ENCODE peak calls at places on chromosomes 13 and 19, in eight cellular contexts. K is spleen, E is neural progenitor cell, N is SJSA1, Z is esophagus squamous epithelium, R is body of pancreas, U is neuronal stem cell, B is IMR-90. D is an unnamed sample.

GRCh38 chr13:20191902-20192469 is 752 bp downstream of the GJB2 start:
- DNase-seq in Z (no peak), B (no peak), U (no peak), K (no peak), E (peak; percentile 76), N (no peak), R (peak; percentile 48), D (no peak)

GRCh38 chr13:109795021-109795420 is 8.6 kb upstream of the IRS2 start:
- DNase-seq in B (no peak), N (no peak), Z (no peak), K (no peak), E (no peak), R (peak; percentile 30), U (no peak), D (no peak)

GRCh38 chr19:33998739-33999345 is 173.5 kb upstream of the LSM14A start:
- DNase-seq in N (no peak), R (no peak), K (no peak), B (no peak), U (no peak), E (no peak), Z (no peak), D (no peak)

GRCh38 chr19:46717034-46717715 is at the start of gene PRKD2:
- DNase-seq in R (peak; percentile 90), N (peak; percentile 69), U (peak; percentile 89), E (peak; percentile 96), B (peak; percentile 68), K (peak; percentile 97), Z (no peak), D (peak; percentile 90)

GRCh38 chr13:59771272-59771671 is 392.5 kb downstream of the DIAPH3 start:
- DNase-seq in B (peak; percentile 59), K (no peak), N (no peak), Z (no peak), U (no peak), R (no peak), E (peak; percentile 20), D (no peak)

GRCh38 chr13:105569816-105570215 is 965.6 kb downstream of the EFNB2 start:
- DNase-seq in E (no peak), N (no peak), K (no peak), R (no peak), B (no peak), Z (no peak), U (no peak), D (no peak)

GRCh38 chr13:73096173-73097117 is 37.6 kb downstream of the KLF5 start:
- DNase-seq in K (no peak), E (no peak), Z (no peak), U (no peak), R (no peak), N (no peak), B (peak; percentile 38), D (peak; percentile 30)

GRCh38 chr13:43567608-43568007 is 219.2 kb downstream of the ENOX1 start:
- DNase-seq in U (no peak), R (no peak), E (no peak), N (no peak), Z (no peak), K (no peak), B (peak; percentile 64), D (no peak)

GRCh38 chr13:101144808-101145419 is 271.4 kb downstream of the NALCN start:
- DNase-seq in K (no peak), E (peak; percentile 72), N (peak; percentile 23), B (peak; percentile 71), Z (no peak), U (peak; percentile 50), R (no peak), D (no peak)

GRCh38 chr13:74442751-74443150 is 308.5 kb upstream of the KLF12 start:
- DNase-seq in Z (no peak), R (no peak), U (no peak), E (no peak), B (no peak), N (no peak), K (no peak), D (no peak)

GRCh38 chr13:41601718-41602445 is 144.5 kb downstream of the RGCC start:
- DNase-seq in Z (no peak), B (no peak), E (no peak), K (no peak), R (no peak), N (no peak), U (no peak), D (no peak)

GRCh38 chr19:32976223-32976805 is 4.3 kb downstream of the FAAP24 start:
- DNase-seq in E (peak; percentile 43), U (peak; percentile 24), Z (no peak), K (peak; percentile 82), B (peak; percentile 62), N (peak; percentile 69), R (peak; percentile 84), D (peak; percentile 41)

GRCh38 chr13:23087884-23088283 is 92.9 kb upstream of the SGCG start:
- DNase-seq in K (no peak), E (peak; percentile 24), U (no peak), B (peak; percentile 20), Z (no peak), R (peak; percentile 41), N (no peak), D (peak; percentile 16)

GRCh38 chr13:98512774-98513327 is 64.1 kb downstream of the STK24 start:
- DNase-seq in K (no peak), N (no peak), U (no peak), E (no peak), B (no peak), Z (no peak), R (no peak), D (no peak)

GRCh38 chr13:110448230-110448629 is 113.3 kb downstream of the RAB20 start:
- DNase-seq in Z (no peak), E (no peak), U (no peak), B (peak; percentile 86), R (no peak), N (peak; percentile 98), K (no peak), D (no peak)

GRCh38 chr13:41492432-41493267 is 35.3 kb downstream of the RGCC start:
- DNase-seq in E (no peak), B (no peak), N (no peak), R (no peak), U (no peak), Z (no peak), K (no peak), D (no peak)

GRCh38 chr19:10478476-10478875 is 24.7 kb downstream of the KEAP1 start:
- DNase-seq in E (no peak), B (peak; percentile 36), K (no peak), U (no peak), R (no peak), N (no peak), Z (no peak), D (no peak)

DNA sequence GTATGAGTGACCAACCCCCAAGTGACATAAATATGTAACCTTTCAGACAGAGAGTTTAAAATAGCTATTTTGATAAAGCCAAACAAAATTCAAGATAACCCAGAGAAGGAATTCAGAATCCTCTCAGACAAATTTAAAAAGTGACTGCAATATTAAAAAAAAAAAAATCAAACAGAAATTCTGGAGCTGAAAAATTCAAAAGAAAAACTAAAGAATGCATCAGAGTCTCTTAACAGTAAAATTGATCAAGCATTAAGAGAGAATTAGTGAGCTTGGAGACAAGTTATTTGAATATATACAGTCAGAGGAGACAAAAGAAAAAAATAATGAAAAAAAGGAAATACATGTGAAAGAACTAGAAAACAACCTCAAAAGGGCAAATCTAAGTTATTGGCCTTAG is 53.1 kb upstream of the ATXN8OS start:
- DNase-seq in N (no peak), Z (no peak), U (no peak), R (no peak), E (no peak), K (no peak), B (no peak), D (no peak)
- H3K4me3 ChIP-seq in N (no peak overlapping the region), Z (no peak overlapping the region), U (no peak overlapping the region), R (no peak overlapping the region), E (no peak overlapping the region), K (no peak overlapping the region), B (no peak overlapping the region), D (no peak overlapping the region)

GRCh38 chr19:55692681-55693081 is 17.7 kb downstream of the EPN1 start:
- DNase-seq in B (no peak), Z (no peak), E (no peak), U (no peak), K (peak; percentile 51), R (no peak), N (no peak), D (no peak)
- H3K36me3 ChIP-seq in B (peaks cover 65% of the 10 kb centered on the region), Z (peaks cover 100% of the 10 kb centered on the region), E (no peaks in the 10 kb centered on the region), U (peaks cover 50% of the 10 kb centered on the region), K (peaks cover 100% of the 10 kb centered on the region), R (peaks cover 35% of the 10 kb centered on the region), N (peaks cover 72% of the 10 kb centered on the region), D (peaks cover 48% of the 10 kb centered on the region)

GRCh38 chr19:8333771-8334457 is 9.1 kb downstream of the KANK3 start:
- DNase-seq in K (peak; percentile 54), E (peak; percentile 68), B (no peak), U (no peak), N (no peak), Z (no peak), R (no peak), D (no peak)

GRCh38 chr19:8331263-8331840 is 10.1 kb downstream of the RPS28 start:
- DNase-seq in R (no peak), U (no peak), E (no peak), K (peak; percentile 46), Z (no peak), N (no peak), B (no peak), D (no peak)

GRCh38 chr19:8334458-8335342 is 8.4 kb downstream of the KANK3 start:
- DNase-seq in K (peak; percentile 77), Z (no peak), R (peak; percentile 78), E (peak; percentile 95), B (peak; percentile 74), N (no peak), U (peak; percentile 73), D (peak; percentile 88)

GRCh38 chr19:8335343-8336071 is 7.6 kb downstream of the KANK3 start:
- DNase-seq in B (no peak), R (no peak), E (no peak), Z (no peak), N (no peak), K (peak; percentile 56), U (no peak), D (no peak)

GRCh38 chr19:8332976-8333770 is 9.9 kb downstream of the KANK3 start:
- DNase-seq in K (peak; percentile 62), E (peak; percentile 48), R (no peak), U (no peak), Z (no peak), B (no peak), N (no peak), D (no peak)
- H3K4me3 ChIP-seq in K (no peak overlapping the region), E (peak overlapping the region; percentile 48), R (no peak overlapping the region), U (peak overlapping the region; percentile 9), Z (peak overlapping the region; percentile 52), B (no peak overlapping the region), N (no peak overlapping the region), D (no peak overlapping the region)

DNA sequence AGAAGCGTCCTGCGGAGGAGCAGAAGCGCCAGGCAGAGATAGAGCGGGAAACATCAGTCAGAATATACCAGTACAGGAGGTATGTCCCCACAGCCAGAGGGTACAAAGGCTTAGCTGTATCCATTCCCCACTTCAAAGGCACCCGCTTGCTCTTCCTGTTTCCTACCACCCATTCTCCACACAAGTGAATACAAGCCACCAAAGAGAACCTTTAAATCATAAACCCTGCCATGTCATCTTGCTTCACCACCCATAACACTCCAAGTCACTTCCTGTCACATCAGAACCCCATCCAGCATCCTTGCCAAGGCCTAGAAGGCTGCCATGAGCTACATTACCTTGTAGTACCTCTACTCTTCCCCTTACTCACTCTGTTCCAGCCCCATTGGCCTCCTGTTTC is 205.8 kb downstream of the LMO7 start:
- DNase-seq in U (no peak), E (no peak), R (no peak), N (no peak), K (no peak), Z (no peak), B (no peak), D (no peak)
- H3K36me3 ChIP-seq in U (no peaks in the 10 kb centered on the region), E (no peaks in the 10 kb centered on the region), R (no peaks in the 10 kb centered on the region), N (peaks cover 72% of the 10 kb centered on the region), K (peaks cover 33% of the 10 kb centered on the region), Z (peaks cover 74% of the 10 kb centered on the region), B (peaks cover 36% of the 10 kb centered on the region), D (peaks cover 83% of the 10 kb centered on the region)